ENCODE peak calls at places on chromosomes 6 and 20, in five cellular contexts. S is spleen, X is uterus, U is lower leg skin, F is left ventricle myocardium inferior. E is an unnamed sample.

GRCh38 chr6:119349341-119350201 is at the start of gene MAN1A1:
- DNase-seq in S (peak), X (peak), U (peak), F (peak), E (peak)

GRCh38 chr6:137297887-137298286 is 78.7 kb upstream of the IFNGR1 start:
- DNase-seq in S (no peak), X (no peak), U (no peak), F (no peak), E (peak)

GRCh38 chr6:21115111-21115510 is 478.4 kb upstream of the SOX4 start:
- DNase-seq in S (no peak), X (no peak), U (no peak), F (no peak), E (peak)

GRCh38 chr6:85452441-85452881 is 2.6 kb downstream of the NT5E start:
- DNase-seq in S (no peak), X (no peak), U (no peak), F (no peak), E (peak)

GRCh38 chr20:16437387-16437990 is 135.8 kb downstream of the KIF16B start:
- DNase-seq in S (no peak), X (no peak), U (no peak), F (no peak), E (no peak)

GRCh38 chr6:133613231-133613630 is 275.7 kb upstream of the TCF21 start:
- DNase-seq in S (no peak), X (no peak), U (no peak), F (no peak), E (no peak)

GRCh38 chr6:90790696-90791095 is 203.8 kb upstream of the MAP3K7 start:
- DNase-seq in S (no peak), X (no peak), U (no peak), F (no peak), E (no peak)

GRCh38 chr6:144063246-144063743 is 32.1 kb downstream of the SF3B5 start:
- DNase-seq in S (no peak), X (no peak), U (no peak), F (no peak), E (no peak)

GRCh38 chr6:126055449-126055848 is 69.1 kb downstream of the TRMT11 start:
- DNase-seq in S (no peak), X (no peak), U (no peak), F (no peak), E (no peak)

GRCh38 chr6:135505648-135506047 is 8.1 kb upstream of the AHI1 start:
- DNase-seq in S (no peak), X (no peak), U (no peak), F (no peak), E (no peak)
- H3K4me3 ChIP-seq in S (no peak), X (no peak), U (no peak), F (no peak), E (no peak)

DNA sequence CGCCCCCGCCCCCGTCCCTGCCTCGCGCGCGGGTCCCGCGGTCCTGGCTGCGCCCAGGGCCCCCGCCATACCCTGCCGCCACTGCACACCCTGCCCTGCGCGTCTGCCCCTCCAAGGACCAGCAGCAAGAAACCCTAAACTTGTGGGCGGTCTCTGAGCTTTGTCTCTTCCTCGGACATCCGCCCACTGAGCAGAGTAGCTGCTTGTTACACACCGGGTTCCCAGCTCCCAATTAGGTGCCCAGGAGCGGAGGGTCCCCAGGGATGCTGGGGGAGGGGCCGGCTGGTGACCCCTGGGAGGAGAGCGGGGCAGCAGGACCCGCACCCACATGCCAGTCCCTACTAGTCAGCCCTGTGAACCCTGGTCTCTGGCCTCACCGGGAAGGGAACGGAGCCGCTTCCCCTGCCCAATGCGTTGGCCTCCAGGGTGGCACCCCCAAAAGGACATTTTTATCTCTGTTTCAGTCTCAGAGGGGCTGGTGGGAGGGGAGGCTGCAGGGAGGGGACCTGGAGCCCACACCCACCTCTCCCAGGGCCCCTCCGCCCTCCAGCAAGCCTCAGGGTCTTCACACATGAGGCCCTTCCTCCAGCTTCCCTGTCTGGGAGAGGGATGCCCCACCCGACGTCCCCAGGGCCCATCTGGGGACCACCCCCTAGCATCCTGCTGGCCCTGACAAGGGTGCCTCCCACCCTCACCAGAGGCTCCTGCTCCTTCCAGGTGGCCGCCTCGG is 10.5 kb downstream of the STMN3 start:
- DNase-seq in S (peak), X (peak), U (no peak), F (no peak), E (no peak)
- TF ChIP-seq CTCF in S (no peak), X (no peak), U (no peak), F (no peak), E (no peak)

DNA sequence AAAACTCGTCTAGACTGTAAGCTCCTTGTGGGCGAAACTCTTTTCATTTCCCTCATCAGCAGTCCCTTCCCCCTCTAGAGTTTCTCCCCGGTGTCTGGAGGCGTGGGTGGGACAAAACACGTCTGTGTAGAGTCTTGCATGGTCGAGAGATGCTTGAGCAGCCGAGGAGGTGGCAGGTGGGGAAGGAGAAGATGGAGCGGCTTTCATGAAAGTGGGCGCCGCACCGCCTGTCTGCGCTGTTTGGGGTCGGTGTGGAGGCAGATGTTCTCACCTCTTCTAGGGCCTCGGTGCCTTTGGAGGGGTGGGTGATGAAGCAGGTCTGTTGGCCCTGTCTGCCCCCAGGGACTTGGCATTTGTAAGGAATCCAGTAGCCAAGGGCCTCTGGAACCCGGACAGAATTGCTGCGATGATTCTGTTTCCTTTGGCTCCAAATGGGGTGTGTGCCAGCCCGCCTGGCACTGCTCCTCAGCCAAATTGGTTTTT is 1.2 kb downstream of the BRPF3 start:
- DNase-seq in S (peak), X (peak), U (peak), F (no peak), E (no peak)
- H3K4me3 ChIP-seq in S (peak), X (peak), U (no peak), F (peak), E (peak)

DNA sequence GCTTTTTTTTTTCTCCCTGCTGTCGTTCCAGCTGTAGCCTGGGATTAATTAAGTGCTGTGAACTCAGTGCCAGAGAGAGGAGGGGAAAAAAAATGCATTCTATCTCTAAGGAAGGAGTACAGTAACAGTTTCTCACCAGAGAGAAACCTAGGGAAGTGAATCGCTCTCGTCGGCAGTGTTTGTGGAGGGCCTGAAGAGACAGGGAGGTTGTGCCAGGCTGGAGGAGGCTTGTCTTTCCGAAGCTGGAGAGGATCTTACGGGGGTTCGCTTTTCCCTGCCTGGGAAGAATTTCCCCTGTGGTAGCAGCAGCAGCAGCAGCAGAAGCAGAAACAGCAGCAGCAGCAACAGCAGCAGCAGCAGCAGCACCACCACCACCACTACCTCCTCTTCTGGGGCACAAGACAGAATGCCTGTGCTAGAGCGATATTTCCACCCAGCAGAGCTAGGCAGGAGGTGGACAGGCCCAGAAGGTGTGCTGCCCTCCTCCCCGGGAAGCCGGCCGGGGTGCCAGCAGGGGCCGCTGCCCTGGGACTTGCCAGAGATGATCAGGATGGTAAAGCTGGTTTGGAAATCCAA is 186.5 kb downstream of the PDE7B start:
- DNase-seq in S (no peak), X (peak), U (no peak), F (peak), E (peak)
- TF ChIP-seq CTCF in S (no peak), X (peak), U (no peak), F (peak), E (no peak)

GRCh38 chr20:40587038-40587437 is 102.0 kb downstream of the MAFB start:
- DNase-seq in S (no peak), X (no peak), U (no peak), F (no peak), E (no peak)
- H3K4me3 ChIP-seq in S (no peak), X (no peak), U (no peak), F (no peak), E (no peak)

GRCh38 chr20:38299963-38300362 is 4.0 kb upstream of the BPI start:
- DNase-seq in S (no peak), X (no peak), U (no peak), F (no peak), E (no peak)

GRCh38 chr20:38302721-38303120 is 1.2 kb upstream of the BPI start:
- DNase-seq in S (peak), X (no peak), U (no peak), F (no peak), E (no peak)

GRCh38 chr20:38300433-38300832 is 3.5 kb upstream of the BPI start:
- DNase-seq in S (no peak), X (no peak), U (no peak), F (no peak), E (no peak)

GRCh38 chr20:38298768-38299288 is 5.1 kb upstream of the BPI start:
- DNase-seq in S (peak), X (peak), U (peak), F (peak), E (no peak)

GRCh38 chr20:38301283-38301682 is 2.7 kb upstream of the BPI start:
- DNase-seq in S (no peak), X (no peak), U (no peak), F (no peak), E (no peak)
- TF ChIP-seq CTCF in S (no peak), X (no peak), U (no peak), F (no peak), E (no peak)

GRCh38 chr20:33444797-33445560 is 1.4 kb upstream of the SNTA1 start:
- DNase-seq in S (no peak), X (no peak), U (no peak), F (peak), E (no peak)
- H3K4me3 ChIP-seq in S (peak), X (peak), U (no peak), F (peak), E (no peak)

E was measured in astrocyte of the cerebellum.